ENCODE peak calls at places on chromosomes 5 and 9, in five cellular contexts. W is coronary artery, C is mesenchymal stem cell, H is K562, G is heart left ventricle. O is an unnamed sample.

GRCh38 chr9:32968101-32969011 is 33.1 kb downstream of the APTX start:
- DNase-seq in H (peak), G (peak), W (no peak), C (peak), O (peak)

GRCh38 chr9:8384126-8384525 is 584.5 kb upstream of the DMAC1 start:
- DNase-seq in G (no peak), W (no peak), C (no peak), H (no peak), O (no peak)

GRCh38 chr5:133680830-133681555 is 68.7 kb upstream of the FSTL4 start:
- DNase-seq in C (no peak), W (peak), H (no peak), G (no peak), O (no peak)

GRCh38 chr5:125227333-125228075 is 481.1 kb upstream of the ZNF608 start:
- DNase-seq in H (peak), C (peak), W (no peak), G (no peak), O (peak)

GRCh38 chr5:58240286-58240685 is 219.6 kb downstream of the PLK2 start:
- DNase-seq in C (peak), G (no peak), H (no peak), W (no peak), O (no peak)

GRCh38 chr5:15203376-15203775 is 296.6 kb upstream of the FBXL7 start:
- DNase-seq in H (no peak), C (peak), W (no peak), G (no peak), O (no peak)

GRCh38 chr5:56588636-56589485 is 226.5 kb upstream of the MAP3K1 start:
- DNase-seq in G (peak), C (no peak), W (no peak), H (no peak), O (no peak)

GRCh38 chr9:133563286-133564213 is 29.0 kb downstream of the ADAMTSL2 start:
- DNase-seq in H (peak), G (peak), W (no peak), C (peak), O (no peak)

GRCh38 chr5:132419517-132420468 is 50.3 kb downstream of the SLC22A5 start:
- DNase-seq in W (peak), H (peak), C (peak), G (peak), O (peak)

GRCh38 chr9:113622038-113622437 is 158.5 kb downstream of the RGS3 start:
- DNase-seq in W (peak), H (no peak), G (peak), C (no peak), O (no peak)

GRCh38 chr9:128786681-128787582 is at the start of gene TBC1D13:
- DNase-seq in W (peak), G (peak), C (peak), H (peak), O (peak)

GRCh38 chr5:67205981-67206380 is 9.4 kb upstream of the CD180 start:
- DNase-seq in C (no peak), G (no peak), H (no peak), W (no peak), O (no peak)

GRCh38 chr5:171592076-171592475 is 172.6 kb downstream of the FGF18 start:
- DNase-seq in W (peak), C (no peak), G (no peak), H (no peak), O (no peak)

GRCh38 chr9:86816868-86817267 is 130.4 kb downstream of the GAS1 start:
- DNase-seq in G (no peak), W (no peak), H (no peak), C (no peak), O (no peak)

GRCh38 chr9:82540175-82540574 is 522.8 kb downstream of the RASEF start:
- DNase-seq in G (no peak), W (no peak), H (no peak), C (no peak), O (no peak)

GRCh38 chr5:181088289-181088688 is 42.7 kb downstream of the OR2V1 start:
- DNase-seq in H (peak), C (no peak), W (no peak), G (no peak), O (peak)

GRCh38 chr9:132032584-132032945 is 47.1 kb downstream of the MED27 start:
- DNase-seq in H (no peak), G (no peak), C (no peak), W (no peak), O (peak)

GRCh38 chr9:82247318-82247717 is 258.7 kb downstream of the SPATA31D1 start:
- DNase-seq in H (no peak), W (no peak), G (peak), C (no peak), O (no peak)

GRCh38 chr5:31378136-31378535 is 153.8 kb downstream of the DROSHA start:
- DNase-seq in H (no peak), W (no peak), C (no peak), G (no peak), O (no peak)

GRCh38 chr5:10702040-10702629 is 58.9 kb downstream of the DAP start:
- DNase-seq in G (no peak), H (peak), W (peak), C (peak), O (no peak)

GRCh38 chr5:2629035-2629434 is 122.4 kb downstream of the IRX2 start:
- DNase-seq in H (no peak), W (no peak), G (no peak), C (no peak), O (no peak)

GRCh38 chr5:93394301-93394700 is 186.7 kb downstream of the NR2F1-AS1 start:
- DNase-seq in H (no peak), W (no peak), C (no peak), G (no peak), O (no peak)

GRCh38 chr5:51433052-51433710 is 49.9 kb downstream of the ISL1 start:
- DNase-seq in W (no peak), G (no peak), H (no peak), C (no peak), O (no peak)

GRCh38 chr5:133357758-133358157 is 254.6 kb downstream of the FSTL4 start:
- DNase-seq in H (no peak), C (no peak), W (peak), G (no peak), O (no peak)

GRCh38 chr5:102421647-102422046 is 77.2 kb downstream of the SLCO6A1 start:
- DNase-seq in C (no peak), H (no peak), W (no peak), G (peak), O (peak)

GRCh38 chr5:30765227-30765626 is 428.3 kb upstream of the CDH6 start:
- DNase-seq in C (peak), G (no peak), H (no peak), W (no peak), O (no peak)

GRCh38 chr5:4191024-4191423 is 595.4 kb downstream of the IRX1 start:
- DNase-seq in G (no peak), H (peak), W (no peak), C (no peak), O (no peak)

GRCh38 chr5:176192094-176192721 is 46.0 kb upstream of the SIMC1 start:
- DNase-seq in G (no peak), C (no peak), W (no peak), H (no peak), O (no peak)

GRCh38 chr5:105230516-105230915 is 1667.9 kb upstream of the NUDT12 start:
- DNase-seq in C (no peak), H (peak), G (no peak), W (no peak), O (no peak)

GRCh38 chr9:132245465-132245864 is 83.6 kb downstream of the NTNG2 start:
- DNase-seq in H (no peak), G (no peak), W (no peak), C (no peak), O (no peak)

GRCh38 chr9:132600326-132600984 is 18.0 kb downstream of the BARHL1 start:
- DNase-seq in G (no peak), W (no peak), H (no peak), C (no peak), O (no peak)

GRCh38 chr9:2291980-2292704 is 277.0 kb downstream of the SMARCA2 start:
- DNase-seq in G (no peak), W (no peak), C (no peak), H (no peak), O (no peak)

GRCh38 chr5:10590226-10591047 is 26.6 kb downstream of the ANKRD33B start:
- DNase-seq in H (peak), G (peak), C (peak), W (no peak), O (peak)

GRCh38 chr5:106521701-106522100 is 1149.0 kb downstream of the EFNA5 start:
- DNase-seq in H (no peak), C (peak), G (no peak), W (no peak), O (no peak)

GRCh38 chr9:33239922-33240321 is at the start of gene SPINK4:
- DNase-seq in G (peak), H (peak), W (no peak), C (no peak), O (no peak)

GRCh38 chr9:108676344-108676743 is 179.4 kb downstream of the ACTL7B start:
- DNase-seq in W (peak), H (no peak), C (no peak), G (no peak), O (no peak)

GRCh38 chr9:126515873-126516505 is 97.7 kb upstream of the LMX1B start:
- DNase-seq in G (no peak), H (no peak), C (no peak), W (no peak), O (no peak)

GRCh38 chr9:126518763-126519162 is 95.0 kb upstream of the LMX1B start:
- DNase-seq in C (no peak), W (no peak), H (no peak), G (no peak), O (no peak)

GRCh38 chr9:126517751-126518261 is 95.9 kb upstream of the LMX1B start:
- DNase-seq in G (no peak), C (no peak), W (no peak), H (no peak), O (no peak)

GRCh38 chr9:126516561-126516935 is 97.2 kb upstream of the LMX1B start:
- DNase-seq in C (no peak), G (no peak), W (no peak), H (no peak), O (no peak)

GRCh38 chr9:126516936-126517750 is 96.6 kb upstream of the LMX1B start:
- DNase-seq in C (peak), G (peak), W (no peak), H (no peak), O (peak)
- H3K4me3 ChIP-seq in C (peak), G (peak), W (peak), H (no peak), O (peak)

DNA sequence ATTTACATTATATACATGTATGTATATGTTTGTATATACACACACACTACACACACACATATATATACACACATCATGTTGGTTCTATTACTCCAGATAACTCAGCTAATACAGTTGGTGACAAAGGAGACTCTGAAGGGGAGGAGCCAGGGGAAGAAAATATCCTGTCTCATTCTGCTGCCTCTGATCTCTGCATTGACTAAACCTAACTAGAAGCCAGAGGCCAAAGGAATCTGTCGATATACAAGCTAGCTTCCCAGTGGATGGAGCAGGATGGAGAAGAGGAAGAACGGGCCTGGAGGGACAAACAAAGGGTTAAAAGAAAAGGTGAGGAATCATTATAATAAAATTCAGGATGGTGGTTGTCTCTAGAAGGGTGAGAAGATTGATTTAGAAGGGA is 13.7 kb upstream of the RHOBTB3 start:
- DNase-seq in G (no peak), H (peak), W (no peak), C (no peak), O (no peak)
- H3K4me3 ChIP-seq in G (no peak), H (no peak), W (no peak), C (no peak), O (no peak)

GRCh38 chr5:149583394-149583793 is 2.1 kb downstream of the ARHGEF37 start:
- DNase-seq in H (no peak), W (no peak), C (no peak), G (peak), O (no peak)

GRCh38 chr5:149584106-149584505 is 2.8 kb downstream of the ARHGEF37 start:
- DNase-seq in G (no peak), H (no peak), C (peak), W (no peak), O (no peak)

GRCh38 chr5:149581192-149581861 is at the start of gene ARHGEF37:
- DNase-seq in C (peak), G (peak), W (peak), H (no peak), O (peak)

GRCh38 chr5:149580808-149581191 is 498 bp upstream of the ARHGEF37 start:
- DNase-seq in H (no peak), W (no peak), C (no peak), G (no peak), O (no peak)

DNA sequence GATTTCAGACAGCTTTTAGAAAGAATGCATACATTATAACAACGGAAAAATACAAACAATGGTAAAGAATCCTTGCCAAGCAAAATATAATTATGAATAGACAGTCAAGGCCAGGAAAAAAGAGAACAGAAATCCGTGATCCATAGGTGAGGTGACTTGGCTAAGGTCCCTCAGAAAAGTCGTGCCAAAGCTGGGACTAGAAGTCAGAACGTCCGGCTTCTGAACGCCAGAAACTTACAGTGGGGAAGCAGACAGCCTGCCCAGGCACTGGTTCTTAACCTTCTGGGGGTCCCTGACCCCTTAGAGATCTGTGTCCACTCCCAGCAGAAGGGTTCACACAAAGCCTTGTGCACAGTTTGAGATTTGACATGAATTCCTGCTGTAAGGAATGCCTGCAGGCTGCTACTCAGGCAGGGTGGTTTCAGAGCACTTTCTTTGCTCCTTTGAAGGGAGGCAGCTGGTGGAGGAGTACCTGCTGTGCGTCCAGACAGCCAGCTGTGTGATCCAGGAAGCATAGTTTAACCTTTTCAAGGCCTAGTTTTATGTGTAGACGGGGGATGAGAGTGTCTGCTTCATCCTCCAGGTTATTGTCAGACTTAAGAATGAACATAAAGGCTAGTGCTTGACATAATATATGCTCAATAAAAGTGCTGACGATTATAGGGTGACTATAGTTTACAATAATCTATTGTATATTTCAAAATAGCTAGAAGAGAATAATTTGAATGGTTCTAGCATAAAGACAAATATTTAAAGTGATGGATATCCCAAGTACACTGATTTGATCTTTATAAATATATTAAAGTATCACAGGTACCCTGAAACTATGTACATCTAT is 852 bp downstream of the ARHGEF37 start:
- DNase-seq in H (no peak), G (peak), C (peak), W (no peak), O (peak)
- H3K4me3 ChIP-seq in H (no peak), G (peak), C (peak), W (peak), O (peak)

GRCh38 chr9:14351206-14351605 is 37.3 kb upstream of the NFIB start:
- DNase-seq in G (peak), W (peak), H (no peak), C (no peak), O (no peak)

GRCh38 chr9:14349141-14349817 is 35.3 kb upstream of the NFIB start:
- DNase-seq in C (peak), G (peak), W (no peak), H (no peak), O (no peak)

GRCh38 chr9:14352549-14352948 is 38.6 kb upstream of the NFIB start:
- DNase-seq in W (no peak), G (no peak), C (peak), H (no peak), O (no peak)

GRCh38 chr9:14349818-14350333 is 35.9 kb upstream of the NFIB start:
- DNase-seq in W (no peak), C (peak), G (peak), H (no peak), O (no peak)

DNA sequence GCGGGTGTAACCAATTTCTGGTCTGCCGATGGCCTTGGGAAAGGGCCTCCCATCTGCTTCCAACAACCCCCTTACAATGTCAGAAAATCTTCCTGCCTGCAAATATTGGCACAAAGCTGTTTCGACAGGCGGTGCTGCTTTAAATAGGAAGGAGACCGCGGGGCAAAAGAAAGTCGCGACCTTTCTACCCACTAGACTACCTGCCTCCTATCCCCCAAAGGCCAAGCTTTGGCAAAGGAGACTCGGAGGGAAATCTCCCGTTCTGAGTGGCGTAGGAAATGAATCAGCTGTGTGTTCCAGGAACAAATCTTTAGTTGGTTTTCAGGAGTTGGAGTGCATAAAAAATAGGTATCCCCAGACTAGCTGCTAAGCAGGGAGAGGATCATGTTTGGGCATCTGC is 36.8 kb upstream of the NFIB start:
- DNase-seq in G (peak), W (no peak), H (no peak), C (no peak), O (no peak)
- H3K4me3 ChIP-seq in G (no peak), W (peak), H (no peak), C (no peak), O (no peak)

DNA sequence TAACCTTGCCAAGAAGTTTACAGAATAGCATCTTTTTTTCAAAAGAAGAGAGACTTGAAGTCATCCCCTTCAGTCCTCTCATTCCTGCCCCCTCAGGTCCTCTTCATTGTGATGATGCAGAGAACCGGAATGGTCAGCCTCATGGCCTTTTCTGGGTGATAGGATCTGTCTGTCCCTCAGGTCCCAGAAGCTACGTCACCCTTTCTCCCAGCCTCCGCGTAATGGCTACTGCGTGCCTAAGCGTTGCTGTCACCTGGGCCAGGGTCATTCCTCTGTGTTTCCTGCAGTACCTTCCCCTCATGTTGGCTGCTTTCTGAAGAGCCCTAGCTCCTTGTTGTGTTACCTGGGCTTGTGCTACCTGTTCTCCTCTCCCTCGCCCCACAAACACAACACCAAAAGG is 4.7 kb downstream of the PIK3R1 start:
- DNase-seq in H (no peak), C (no peak), G (no peak), W (no peak), O (no peak)
- H3K4me3 ChIP-seq in H (no peak), C (no peak), G (no peak), W (peak), O (no peak)

GRCh38 chr5:178153530-178154340 is at the start of gene NHP2:
- DNase-seq in C (peak), W (peak), H (peak), G (peak), O (peak)
- H3K4me3 ChIP-seq in C (peak), W (peak), H (peak), G (peak), O (peak)

GRCh38 chr9:96020822-96021615 is 145.5 kb downstream of the ERCC6L2 start:
- DNase-seq in H (no peak), C (peak), G (peak), W (no peak), O (peak)

GRCh38 chr9:96025995-96026572 is 150.6 kb downstream of the ERCC6L2 start:
- DNase-seq in G (no peak), H (peak), W (no peak), C (no peak), O (no peak)

GRCh38 chr9:96020300-96020821 is 144.9 kb downstream of the ERCC6L2 start:
- DNase-seq in H (no peak), C (no peak), W (no peak), G (no peak), O (no peak)

GRCh38 chr9:96022445-96023031 is 147.0 kb downstream of the ERCC6L2 start:
- DNase-seq in G (peak), C (no peak), W (no peak), H (peak), O (peak)

DNA sequence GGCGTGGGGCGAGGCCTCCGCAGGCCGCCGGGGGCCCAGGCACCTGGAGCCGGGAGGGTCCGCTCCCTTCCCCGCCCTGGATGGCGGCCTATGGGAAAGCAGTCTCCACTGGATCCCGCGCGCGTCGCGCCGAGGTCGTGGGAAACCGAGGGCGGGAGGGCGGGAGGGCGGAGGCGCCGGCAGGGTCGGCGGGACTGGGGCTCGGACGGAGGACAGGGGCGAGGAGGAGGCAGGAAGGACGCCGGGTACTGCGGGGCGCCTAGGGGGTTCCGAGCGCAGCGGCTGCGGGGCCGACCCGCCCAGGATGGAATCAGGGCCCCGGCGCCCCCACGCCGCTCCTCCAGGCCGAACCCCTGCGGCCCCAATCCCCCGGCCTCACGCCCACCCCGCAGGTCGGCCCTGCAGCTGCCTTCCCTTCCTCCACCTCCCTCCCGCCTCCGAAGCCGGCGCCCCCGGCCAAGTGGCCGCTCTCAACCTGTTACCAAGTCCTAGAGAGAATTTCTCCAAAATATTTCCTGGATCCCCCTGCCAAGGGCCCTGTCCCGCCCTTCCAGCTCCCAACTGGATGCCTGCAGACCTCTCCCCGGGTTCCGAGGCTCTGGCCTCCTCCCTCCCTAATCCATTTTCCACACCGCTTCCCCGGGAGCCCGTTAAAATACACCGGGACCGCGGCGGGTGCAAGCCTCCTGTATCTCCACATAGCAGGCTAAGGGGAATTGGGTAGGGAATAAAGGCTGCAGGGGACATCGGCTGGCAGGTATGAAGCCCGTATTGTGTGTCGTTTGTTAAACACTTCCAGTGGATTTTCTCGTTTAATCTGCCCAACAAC is 146.3 kb downstream of the ERCC6L2 start:
- DNase-seq in C (no peak), G (no peak), W (no peak), H (no peak), O (peak)
- H3K4me3 ChIP-seq in C (peak), G (peak), W (peak), H (no peak), O (peak)